ENCODE peak calls at places on chromosomes 13 and 19, in four cellular contexts. One of them, this sample, is unnamed.

GRCh38 chr19:2274937-2275535 is 6.9 kb downstream of the PEAK3 start:
- DNase-seq in mesendoderm: peak; percentile 89
- DNase-seq in IMR-90: peak; percentile 64
- DNase-seq in neuronal stem cell: no peak
- DNase-seq in this sample: peak; percentile 79

GRCh38 chr13:110716235-110716505 is 2.7 kb downstream of the ING1 start:
- DNase-seq in mesendoderm: peak; percentile 69
- DNase-seq in IMR-90: no peak
- DNase-seq in neuronal stem cell: no peak
- DNase-seq in this sample: peak; percentile 56

GRCh38 chr13:51907040-51907732 is 45.4 kb downstream of the CCDC70 start:
- DNase-seq in IMR-90: no peak
- DNase-seq in neuronal stem cell: no peak
- DNase-seq in mesendoderm: no peak
- DNase-seq in this sample: no peak

GRCh38 chr13:79631260-79631659 is 150.3 kb downstream of the NDFIP2 start:
- DNase-seq in IMR-90: peak; percentile 49
- DNase-seq in mesendoderm: peak; percentile 44
- DNase-seq in neuronal stem cell: no peak
- DNase-seq in this sample: peak; percentile 72

GRCh38 chr13:35720690-35721554 is 244.4 kb upstream of the MAB21L1 start:
- DNase-seq in neuronal stem cell: peak; percentile 74
- DNase-seq in mesendoderm: peak; percentile 84
- DNase-seq in IMR-90: peak; percentile 46
- DNase-seq in this sample: peak; percentile 57

GRCh38 chr19:49524812-49525455 is 2.9 kb upstream of the RCN3 start:
- DNase-seq in neuronal stem cell: no peak
- DNase-seq in IMR-90: no peak
- DNase-seq in mesendoderm: no peak
- DNase-seq in this sample: no peak

GRCh38 chr19:5655412-5655811 is 24.9 kb downstream of the MICOS13 start:
- DNase-seq in neuronal stem cell: no peak
- DNase-seq in mesendoderm: no peak
- DNase-seq in IMR-90: no peak
- DNase-seq in this sample: no peak

GRCh38 chr19:48543121-48543710 is 8.8 kb upstream of the SULT2B1 start:
- DNase-seq in mesendoderm: peak; percentile 50
- DNase-seq in IMR-90: peak; percentile 65
- DNase-seq in neuronal stem cell: no peak
- DNase-seq in this sample: peak; percentile 24

GRCh38 chr13:48163066-48163465 is 68.2 kb upstream of the MED4 start:
- DNase-seq in mesendoderm: no peak
- DNase-seq in neuronal stem cell: no peak
- DNase-seq in IMR-90: no peak
- DNase-seq in this sample: no peak

GRCh38 chr13:34076943-34077703 is 259.2 kb downstream of the RFC3 start:
- DNase-seq in IMR-90: peak; percentile 1
- DNase-seq in mesendoderm: peak; percentile 29
- DNase-seq in neuronal stem cell: no peak
- DNase-seq in this sample: peak; percentile 53

GRCh38 chr19:38661166-38661565 is 13.7 kb downstream of the ACTN4 start:
- DNase-seq in mesendoderm: no peak
- DNase-seq in neuronal stem cell: no peak
- DNase-seq in IMR-90: no peak
- DNase-seq in this sample: no peak

GRCh38 chr13:19597523-19597922 is 35.9 kb upstream of the MPHOSPH8 start:
- DNase-seq in mesendoderm: no peak
- DNase-seq in IMR-90: peak; percentile 86
- DNase-seq in neuronal stem cell: no peak
- DNase-seq in this sample: peak; percentile 76

GRCh38 chr13:83929147-83929546 is 46.9 kb upstream of the SLITRK1 start:
- DNase-seq in neuronal stem cell: no peak
- DNase-seq in IMR-90: no peak
- DNase-seq in mesendoderm: no peak
- DNase-seq in this sample: no peak

GRCh38 chr19:6431891-6432290 is 1.7 kb downstream of the SLC25A41 start:
- DNase-seq in mesendoderm: no peak
- DNase-seq in IMR-90: no peak
- DNase-seq in neuronal stem cell: no peak
- DNase-seq in this sample: no peak

GRCh38 chr19:958967-959685 is 25.0 kb upstream of the WDR18 start:
- DNase-seq in neuronal stem cell: no peak
- DNase-seq in IMR-90: peak; percentile 67
- DNase-seq in mesendoderm: peak; percentile 36
- DNase-seq in this sample: peak; percentile 85

GRCh38 chr13:41065098-41065497 is 3.8 kb downstream of the WBP4 start:
- DNase-seq in neuronal stem cell: no peak
- DNase-seq in mesendoderm: no peak
- DNase-seq in IMR-90: peak; percentile 92
- DNase-seq in this sample: peak; percentile 52

GRCh38 chr19:54707932-54708331 is 16.3 kb upstream of the KIR3DL3 start:
- DNase-seq in mesendoderm: no peak
- DNase-seq in IMR-90: no peak
- DNase-seq in neuronal stem cell: no peak
- DNase-seq in this sample: no peak

GRCh38 chr19:4662812-4663211 is 7.3 kb downstream of the MYDGF start:
- DNase-seq in neuronal stem cell: no peak
- DNase-seq in mesendoderm: no peak
- DNase-seq in IMR-90: no peak
- DNase-seq in this sample: no peak

GRCh38 chr19:5113633-5114586 is 145.0 kb downstream of the KDM4B start:
- DNase-seq in IMR-90: no peak
- DNase-seq in neuronal stem cell: no peak
- DNase-seq in mesendoderm: no peak
- DNase-seq in this sample: no peak

GRCh38 chr13:101398920-101399319 is 17.4 kb downstream of the NALCN start:
- DNase-seq in IMR-90: peak; percentile 84
- DNase-seq in mesendoderm: no peak
- DNase-seq in neuronal stem cell: no peak
- DNase-seq in this sample: peak; percentile 53

GRCh38 chr13:77079902-77080413 is 53.0 kb upstream of the FBXL3 start:
- DNase-seq in IMR-90: no peak
- DNase-seq in mesendoderm: no peak
- DNase-seq in neuronal stem cell: no peak
- DNase-seq in this sample: no peak

GRCh38 chr13:30928971-30929370 is 3.5 kb upstream of the TEX26 start:
- DNase-seq in mesendoderm: no peak
- DNase-seq in IMR-90: no peak
- DNase-seq in neuronal stem cell: no peak
- DNase-seq in this sample: no peak

GRCh38 chr13:51959773-51960172 is 51.5 kb downstream of the ATP7B start:
- DNase-seq in mesendoderm: peak; percentile 21
- DNase-seq in neuronal stem cell: no peak
- DNase-seq in IMR-90: no peak
- DNase-seq in this sample: no peak

GRCh38 chr13:24741016-24741662 is 22.8 kb upstream of the RNF17 start:
- DNase-seq in mesendoderm: peak; percentile 56
- DNase-seq in IMR-90: no peak
- DNase-seq in neuronal stem cell: no peak
- DNase-seq in this sample: no peak

GRCh38 chr13:30607908-30608307 is 9.8 kb upstream of the USPL1 start:
- DNase-seq in IMR-90: no peak
- DNase-seq in mesendoderm: no peak
- DNase-seq in neuronal stem cell: no peak
- DNase-seq in this sample: no peak

GRCh38 chr13:41064493-41064892 is 3.2 kb downstream of the WBP4 start:
- DNase-seq in mesendoderm: no peak
- DNase-seq in IMR-90: peak; percentile 90
- DNase-seq in neuronal stem cell: no peak
- DNase-seq in this sample: peak; percentile 64

GRCh38 chr13:28067526-28067925 is 32.9 kb downstream of the FLT3 start:
- DNase-seq in mesendoderm: no peak
- DNase-seq in IMR-90: no peak
- DNase-seq in neuronal stem cell: no peak
- DNase-seq in this sample: no peak

GRCh38 chr13:34070006-34070405 is 252.1 kb downstream of the RFC3 start:
- DNase-seq in neuronal stem cell: no peak
- DNase-seq in mesendoderm: no peak
- DNase-seq in IMR-90: peak; percentile 12
- DNase-seq in this sample: no peak

GRCh38 chr19:51407631-51408131 is 9.8 kb downstream of the SIGLEC10 start:
- DNase-seq in IMR-90: peak; percentile 17
- DNase-seq in neuronal stem cell: no peak
- DNase-seq in mesendoderm: peak; percentile 79
- DNase-seq in this sample: peak; percentile 21

GRCh38 chr19:58586131-58586765 is 13.1 kb upstream of the MZF1 start:
- DNase-seq in neuronal stem cell: no peak
- DNase-seq in IMR-90: no peak
- DNase-seq in mesendoderm: peak; percentile 37
- DNase-seq in this sample: no peak

GRCh38 chr13:94063096-94063495 is 416.4 kb downstream of the DCT start:
- DNase-seq in mesendoderm: no peak
- DNase-seq in neuronal stem cell: no peak
- DNase-seq in IMR-90: peak; percentile 85
- DNase-seq in this sample: peak; percentile 18

GRCh38 chr13:96053003-96053703 is at the start of gene UGGT2:
- DNase-seq in neuronal stem cell: peak; percentile 76
- DNase-seq in mesendoderm: peak; percentile 89
- DNase-seq in IMR-90: peak; percentile 94
- DNase-seq in this sample: peak; percentile 96

GRCh38 chr13:30731658-30732390 is 3.5 kb upstream of the ALOX5AP start:
- DNase-seq in neuronal stem cell: no peak
- DNase-seq in IMR-90: no peak
- DNase-seq in mesendoderm: no peak
- DNase-seq in this sample: no peak

GRCh38 chr19:40229484-40229883 is 3.0 kb upstream of the CCNP start:
- DNase-seq in IMR-90: peak; percentile 59
- DNase-seq in mesendoderm: peak; percentile 33
- DNase-seq in neuronal stem cell: no peak
- DNase-seq in this sample: peak; percentile 17

GRCh38 chr19:3109491-3109890 is 15.3 kb downstream of the GNA11 start:
- DNase-seq in IMR-90: no peak
- DNase-seq in neuronal stem cell: no peak
- DNase-seq in mesendoderm: no peak
- DNase-seq in this sample: no peak

GRCh38 chr19:37303591-37304171 is 67.2 kb upstream of the ZNF527 start:
- DNase-seq in IMR-90: no peak
- DNase-seq in neuronal stem cell: no peak
- DNase-seq in mesendoderm: peak; percentile 52
- DNase-seq in this sample: no peak

GRCh38 chr19:18317998-18318800 is 4.7 kb downstream of the LSM4 start:
- DNase-seq in mesendoderm: no peak
- DNase-seq in IMR-90: no peak
- DNase-seq in neuronal stem cell: no peak
- DNase-seq in this sample: no peak

GRCh38 chr19:56538254-56538760 is 441 bp upstream of the ZFP28 start:
- DNase-seq in mesendoderm: peak; percentile 94
- DNase-seq in IMR-90: peak; percentile 85
- DNase-seq in neuronal stem cell: peak; percentile 87
- DNase-seq in this sample: peak; percentile 92
- H4K8ac ChIP-seq in mesendoderm: no peak overlapping the region
- H4K8ac ChIP-seq in IMR-90: peak overlapping the region; percentile 99
- H4K8ac ChIP-seq in neuronal stem cell: peak overlapping the region; percentile 70
- H4K8ac ChIP-seq in this sample: peak overlapping the region; percentile 100

DNA sequence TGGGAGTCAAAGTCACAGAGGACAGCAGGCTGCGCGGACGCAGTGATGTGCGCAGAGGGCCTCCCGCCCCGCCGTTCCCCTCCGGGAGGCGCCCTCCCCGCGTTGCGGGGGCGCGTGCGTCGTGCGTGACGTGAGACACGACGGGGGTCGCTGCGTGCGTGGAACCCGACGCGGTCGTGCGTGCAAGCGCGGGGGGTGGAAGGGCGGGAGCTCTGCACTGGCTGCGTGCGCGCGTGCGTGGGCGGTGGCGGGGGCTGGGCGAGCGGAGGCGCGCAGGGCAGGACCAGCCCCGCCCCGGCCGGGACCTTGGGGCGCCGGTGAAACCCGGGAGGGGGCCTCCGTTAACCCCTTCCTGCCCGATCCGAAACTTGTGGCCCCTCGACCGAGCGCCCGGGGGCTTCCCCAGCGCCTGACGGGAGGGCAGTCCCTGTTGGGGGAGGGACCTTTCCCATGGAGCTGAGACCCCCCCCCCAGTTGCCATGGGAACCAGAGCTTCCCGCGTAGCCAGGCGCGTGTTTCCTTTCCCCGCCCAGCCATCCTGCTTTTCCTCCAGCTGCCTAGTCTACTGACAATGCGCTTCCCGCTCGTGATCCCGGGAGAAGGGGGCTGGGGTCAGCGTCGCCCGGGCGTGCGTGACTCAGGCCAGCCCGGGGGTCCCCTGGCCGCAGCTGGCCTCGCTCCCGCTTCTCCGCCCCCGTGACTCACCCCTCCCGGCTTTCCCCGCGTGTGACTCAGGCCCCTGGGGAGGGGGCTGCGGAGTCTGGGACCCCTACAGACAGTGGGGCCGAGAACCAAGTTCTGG is 7.3 kb upstream of the HOOK2 start:
- DNase-seq in mesendoderm: peak; percentile 67
- DNase-seq in IMR-90: peak; percentile 85
- DNase-seq in neuronal stem cell: no peak
- DNase-seq in this sample: peak; percentile 96
- H2BK5ac ChIP-seq in mesendoderm: no peak overlapping the region
- H2BK5ac ChIP-seq in IMR-90: peak overlapping the region; percentile 95
- H2BK5ac ChIP-seq in neuronal stem cell: peak overlapping the region; percentile 96
- H2BK5ac ChIP-seq in this sample: peak overlapping the region; percentile 40

GRCh38 chr19:10430505-10431253 is 10.3 kb downstream of the PDE4A start:
- DNase-seq in mesendoderm: no peak
- DNase-seq in neuronal stem cell: no peak
- DNase-seq in IMR-90: peak; percentile 37
- DNase-seq in this sample: peak; percentile 53
- H4K8ac ChIP-seq in mesendoderm: no peak overlapping the region
- H4K8ac ChIP-seq in neuronal stem cell: no peak overlapping the region
- H4K8ac ChIP-seq in IMR-90: peak overlapping the region; percentile 96
- H4K8ac ChIP-seq in this sample: peak overlapping the region; percentile 92

GRCh38 chr13:59205501-59205900 is 958.2 kb downstream of the DIAPH3 start:
- DNase-seq in neuronal stem cell: no peak
- DNase-seq in mesendoderm: no peak
- DNase-seq in IMR-90: no peak
- DNase-seq in this sample: no peak
- H2BK5ac ChIP-seq in neuronal stem cell: no peak overlapping the region
- H2BK5ac ChIP-seq in mesendoderm: no peak overlapping the region
- H2BK5ac ChIP-seq in IMR-90: no peak overlapping the region
- H2BK5ac ChIP-seq in this sample: no peak overlapping the region

DNA sequence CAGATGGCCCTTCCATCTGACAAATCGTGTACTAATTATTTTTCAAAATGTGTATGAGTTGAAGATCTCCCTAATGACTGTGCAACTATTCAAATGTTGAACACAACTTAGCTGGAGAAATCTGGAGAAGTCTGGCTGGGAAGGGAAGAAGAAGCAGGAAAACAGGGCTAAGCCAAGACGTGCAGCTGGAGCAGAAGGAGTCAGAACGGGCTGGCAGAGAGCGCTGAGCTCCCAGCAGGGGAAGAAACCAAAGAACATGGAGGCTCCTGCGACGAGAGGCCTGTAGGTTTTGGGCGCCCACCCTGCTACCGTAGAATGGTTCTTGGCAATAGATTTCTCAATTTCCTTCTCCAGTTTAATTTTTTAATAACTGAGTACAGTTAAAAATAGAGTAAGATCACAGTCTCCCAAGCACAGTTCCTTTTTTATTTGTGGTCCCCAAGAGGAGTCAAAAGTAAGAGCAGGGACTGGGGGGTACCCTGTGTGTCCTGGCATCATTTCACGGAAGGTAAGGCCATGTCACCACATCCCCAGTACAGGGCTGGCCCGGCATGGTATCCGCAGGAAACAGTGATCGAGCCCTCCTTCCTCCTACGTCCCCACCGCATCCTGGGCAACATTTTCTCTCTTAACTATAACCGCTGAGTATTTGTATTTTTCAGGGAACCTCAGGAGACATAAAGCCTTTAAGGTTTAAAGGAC is 13.4 kb upstream of the LATS2 start:
- DNase-seq in IMR-90: no peak
- DNase-seq in neuronal stem cell: no peak
- DNase-seq in mesendoderm: peak; percentile 15
- DNase-seq in this sample: peak; percentile 30
- H4K8ac ChIP-seq in IMR-90: peak overlapping the region; percentile 79
- H4K8ac ChIP-seq in neuronal stem cell: no peak overlapping the region
- H4K8ac ChIP-seq in mesendoderm: no peak overlapping the region
- H4K8ac ChIP-seq in this sample: peak overlapping the region; percentile 94